ENCODE peak calls at places on chromosomes 11 and 22, in seven cellular contexts. N, Q, O, U, T, J and L are unnamed samples.
A peak's percentile ranks its signal among the peaks of the same experiment; 100 is the strongest.

GRCh38 chr11:74822187-74822586 is 73.5 kb downstream of the RNF169 start:
- DNase-seq in N (no peak), Q (no peak), O (no peak), U (no peak), T (no peak), J (no peak), L (no peak)

GRCh38 chr11:69642913-69643632 is 2.1 kb downstream of the CCND1 start:
- DNase-seq in N (peak; percentile 74), Q (peak; percentile 66), O (peak; percentile 70), U (no peak), T (peak; percentile 71), J (peak; percentile 88), L (peak; percentile 49)

GRCh38 chr11:132475046-132475445 is 1057.3 kb downstream of the OPCML start:
- DNase-seq in N (no peak), Q (no peak), O (no peak), U (no peak), T (no peak), J (no peak), L (no peak)

GRCh38 chr22:17785185-17786184 is 11.2 kb upstream of the BID start:
- DNase-seq in N (peak; percentile 69), Q (peak; percentile 28), O (peak; percentile 83), U (peak; percentile 74), T (peak; percentile 36), J (peak; percentile 87), L (no peak)

GRCh38 chr11:89421718-89422117 is 69.5 kb downstream of the NOX4 start:
- DNase-seq in N (no peak), Q (no peak), O (no peak), U (no peak), T (no peak), J (no peak), L (no peak)

GRCh38 chr11:47980907-47981621 is 705 bp downstream of the PTPRJ start:
- DNase-seq in N (no peak), Q (peak; percentile 25), O (peak; percentile 26), U (no peak), T (peak; percentile 52), J (peak; percentile 67), L (no peak)

GRCh38 chr11:8263109-8263768 is 439 bp downstream of the LMO1 start:
- DNase-seq in N (no peak), Q (no peak), O (no peak), U (no peak), T (no peak), J (peak; percentile 36), L (no peak)

GRCh38 chr22:49995413-49996191 is 17.0 kb downstream of the IL17REL start:
- DNase-seq in N (no peak), Q (no peak), O (no peak), U (no peak), T (no peak), J (no peak), L (no peak)

GRCh38 chr11:2862395-2862949 is 23.1 kb downstream of the CDKN1C start:
- DNase-seq in N (no peak), Q (no peak), O (no peak), U (no peak), T (no peak), J (no peak), L (no peak)

GRCh38 chr11:84420261-84420660 is 1134.1 kb upstream of the CCDC90B start:
- DNase-seq in N (no peak), Q (no peak), O (no peak), U (no peak), T (no peak), J (no peak), L (no peak)

GRCh38 chr22:49462795-49463194 is 364.9 kb downstream of the BRD1 start:
- DNase-seq in N (no peak), Q (no peak), O (peak; percentile 67), U (no peak), T (no peak), J (no peak), L (peak; percentile 71)

GRCh38 chr11:11332141-11332710 is 20.8 kb downstream of the CSNK2A3 start:
- DNase-seq in N (no peak), Q (no peak), O (no peak), U (no peak), T (no peak), J (peak; percentile 35), L (no peak)

GRCh38 chr22:37196539-37197450 is 8.7 kb upstream of the C1QTNF6 start:
- DNase-seq in N (peak; percentile 0), Q (peak; percentile 46), O (no peak), U (no peak), T (peak; percentile 91), J (peak; percentile 75), L (no peak)

GRCh38 chr11:46450846-46451470 is 59.4 kb upstream of the CHRM4 start:
- DNase-seq in N (no peak), Q (no peak), O (no peak), U (no peak), T (no peak), J (no peak), L (no peak)

GRCh38 chr11:27812341-27812740 is 112.1 kb upstream of the BDNF start:
- DNase-seq in N (no peak), Q (no peak), O (no peak), U (no peak), T (no peak), J (no peak), L (no peak)

GRCh38 chr11:43543313-43543712 is 137.2 kb upstream of the HSD17B12 start:
- DNase-seq in N (no peak), Q (no peak), O (no peak), U (no peak), T (no peak), J (no peak), L (no peak)

GRCh38 chr22:28029201-28029948 is 110.3 kb upstream of the PITPNB start:
- DNase-seq in N (no peak), Q (no peak), O (no peak), U (no peak), T (peak; percentile 59), J (peak; percentile 54), L (no peak)

GRCh38 chr11:12737024-12737423 is 62.8 kb downstream of the TEAD1 start:
- DNase-seq in N (no peak), Q (no peak), O (no peak), U (no peak), T (no peak), J (no peak), L (no peak)

GRCh38 chr11:34343153-34343552 is 14.7 kb downstream of the ABTB2 start:
- DNase-seq in N (no peak), Q (no peak), O (no peak), U (no peak), T (peak; percentile 67), J (no peak), L (no peak)